ENCODE peak calls at places on chromosome 5, in eight cellular contexts. F, D, R, B, M, A, V and H are unnamed samples.

GRCh38 chr5:87119588-87119987 is 148.1 kb upstream of the RASA1 start:
- DNase-seq in R (no peak), V (no peak), M (no peak), F (peak), D (no peak), A (no peak), B (no peak), H (no peak)

GRCh38 chr5:166377756-166378155 is 1913.7 kb upstream of the WWC1 start:
- DNase-seq in F (no peak), V (no peak), A (no peak), M (no peak), D (no peak), B (peak), R (no peak), H (no peak)

GRCh38 chr5:65482727-65483473 is 1.2 kb upstream of the ADAMTS6 start:
- DNase-seq in R (peak), A (peak), F (peak), M (no peak), V (no peak), D (no peak), B (no peak), H (no peak)

GRCh38 chr5:40689442-40689841 is 9.7 kb downstream of the PTGER4 start:
- DNase-seq in V (no peak), B (no peak), R (no peak), M (no peak), A (peak), F (peak), D (no peak), H (peak)

GRCh38 chr5:139845846-139846681 is 50.5 kb downstream of the PSD2 start:
- DNase-seq in F (no peak), R (no peak), V (peak), B (no peak), D (no peak), A (no peak), M (no peak), H (no peak)

GRCh38 chr5:1779782-1780620 is 19.6 kb downstream of the MRPL36 start:
- DNase-seq in A (no peak), F (no peak), V (no peak), M (no peak), D (peak), R (no peak), B (no peak), H (no peak)

GRCh38 chr5:1963941-1964451 is 81.3 kb upstream of the IRX4 start:
- DNase-seq in R (no peak), B (no peak), F (no peak), D (no peak), V (no peak), M (no peak), A (no peak), H (no peak)

GRCh38 chr5:63401434-63402046 is 560.7 kb downstream of the HTR1A start:
- DNase-seq in D (no peak), V (no peak), A (peak), R (peak), F (peak), B (peak), M (peak), H (peak)

GRCh38 chr5:138611295-138612220 is 36.4 kb upstream of the HSPA9 start:
- DNase-seq in D (no peak), F (no peak), M (no peak), A (peak), V (no peak), B (peak), R (peak), H (no peak)

GRCh38 chr5:44935262-44935661 is 126.5 kb downstream of the MRPS30 start:
- DNase-seq in M (no peak), F (peak), A (no peak), R (peak), V (no peak), D (no peak), B (peak), H (no peak)

GRCh38 chr5:67111779-67112178 is 84.8 kb downstream of the CD180 start:
- DNase-seq in B (no peak), R (no peak), A (no peak), M (no peak), F (no peak), V (no peak), D (no peak), H (no peak)

DNA sequence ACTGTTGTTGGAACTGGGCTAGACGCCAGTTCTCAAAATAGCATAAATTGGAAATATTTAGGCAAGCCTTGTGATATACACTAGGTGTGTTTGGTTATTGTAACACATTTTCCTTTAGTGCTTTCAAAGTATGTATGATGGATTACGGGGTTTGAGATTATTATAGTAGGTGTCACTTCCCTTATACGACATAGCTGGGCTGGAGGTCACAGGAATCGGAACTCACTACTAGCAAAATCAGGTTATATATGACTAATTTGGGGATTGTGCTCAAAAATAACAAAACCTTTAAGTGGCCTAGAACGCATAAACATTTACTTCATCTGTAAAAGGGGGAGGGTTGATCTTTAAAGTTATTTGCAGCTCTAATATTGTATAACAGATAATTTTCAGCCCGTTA is 186.1 kb upstream of the EGFLAM start:
- DNase-seq in F (no peak), D (no peak), A (no peak), V (no peak), B (no peak), M (no peak), R (no peak), H (no peak)
- H3K4me3 ChIP-seq in F (no peak), D (no peak), A (no peak), V (no peak), B (no peak), M (no peak), R (no peak), H (no peak)

GRCh38 chr5:120503311-120503710 is 39.2 kb downstream of the PRR16 start:
- DNase-seq in D (no peak), A (no peak), F (no peak), V (no peak), M (no peak), B (no peak), R (no peak), H (no peak)
- TF ChIP-seq CTCF in D (no peak), A (no peak), F (no peak), V (no peak), M (no peak), B (no peak), R (no peak), H (no peak)

GRCh38 chr5:7904170-7904569 is 35.2 kb downstream of the MTRR start:
- DNase-seq in A (peak), B (no peak), V (no peak), D (no peak), R (no peak), F (peak), M (no peak), H (no peak)

GRCh38 chr5:7907612-7908011 is 38.7 kb downstream of the MTRR start:
- DNase-seq in M (no peak), F (no peak), A (no peak), B (no peak), D (no peak), V (no peak), R (no peak), H (no peak)

GRCh38 chr5:7902993-7903625 is 34.2 kb downstream of the MTRR start:
- DNase-seq in R (no peak), V (no peak), B (no peak), A (no peak), D (no peak), F (no peak), M (no peak), H (no peak)

GRCh38 chr5:7897014-7897600 is 28.2 kb downstream of the MTRR start:
- DNase-seq in M (no peak), F (peak), A (peak), B (peak), D (no peak), R (peak), V (no peak), H (peak)

DNA sequence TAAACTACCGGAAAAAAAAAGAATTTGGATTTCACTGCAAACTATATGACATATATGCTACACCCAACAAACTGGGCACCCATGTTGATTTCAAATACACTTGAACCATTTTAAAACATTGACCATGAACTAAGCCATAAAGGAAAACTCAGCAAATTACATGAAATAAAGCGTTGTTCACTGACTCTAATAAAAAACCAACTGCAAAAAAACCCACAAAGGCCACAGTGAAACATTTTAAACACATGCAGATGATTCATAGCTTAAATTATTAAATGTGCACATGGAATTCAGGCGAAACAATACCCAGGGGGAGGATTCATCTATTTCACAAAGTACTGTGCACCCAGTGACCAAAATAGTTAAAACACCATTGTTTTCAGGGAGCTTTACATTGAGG is 33.3 kb downstream of the MTRR start:
- DNase-seq in M (no peak), D (no peak), A (peak), V (no peak), F (no peak), B (no peak), R (no peak), H (no peak)
- H3K4me3 ChIP-seq in M (no peak), D (no peak), A (no peak), V (no peak), F (no peak), B (no peak), R (no peak), H (no peak)

DNA sequence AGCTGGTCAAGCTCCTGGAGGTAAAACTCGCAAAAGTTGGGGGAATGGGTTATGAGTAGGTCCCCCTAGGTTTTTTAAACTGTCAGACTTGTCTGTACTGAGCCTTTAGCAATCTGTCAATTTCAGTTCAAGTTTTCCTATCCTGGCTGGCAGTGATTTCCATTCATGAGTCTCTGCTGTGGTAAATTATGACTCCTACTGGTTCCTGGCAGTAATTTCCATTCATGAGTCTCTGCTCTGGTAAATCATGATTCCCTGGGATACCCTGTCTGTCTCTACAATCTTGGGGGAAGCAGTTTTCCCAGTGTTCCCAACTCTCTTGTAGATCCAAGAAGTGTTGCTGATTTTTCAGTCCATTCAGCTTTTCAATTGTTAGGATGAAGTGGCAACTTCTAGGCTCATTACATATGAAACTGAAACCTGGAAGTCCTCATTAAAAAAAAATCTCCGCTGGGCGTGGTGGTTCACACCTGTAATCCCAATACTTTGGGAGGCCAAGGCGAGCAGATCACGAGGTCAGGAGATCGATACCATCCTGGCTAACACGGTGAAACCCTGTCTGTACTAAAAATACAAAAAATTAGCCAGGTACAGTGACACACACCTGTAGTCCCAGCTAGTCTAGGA is 91.3 kb upstream of the GPBP1 start:
- DNase-seq in B (no peak), R (no peak), D (no peak), F (peak), V (no peak), M (no peak), A (peak), H (no peak)
- TF ChIP-seq CTCF in B (peak), R (peak), D (no peak), F (peak), V (peak), M (no peak), A (peak), H (peak)

GRCh38 chr5:141778683-141779082 is 96.7 kb upstream of the ARAP3 start:
- DNase-seq in B (no peak), A (no peak), D (no peak), R (no peak), F (no peak), V (no peak), M (no peak), H (no peak)

GRCh38 chr5:141780240-141780951 is 97.8 kb downstream of the PCDH1 start:
- DNase-seq in A (no peak), F (no peak), B (peak), R (peak), D (peak), V (no peak), M (no peak), H (no peak)

GRCh38 chr5:141780952-141781730 is 97.1 kb downstream of the PCDH1 start:
- DNase-seq in V (no peak), B (no peak), F (no peak), A (no peak), R (no peak), M (no peak), D (no peak), H (no peak)

GRCh38 chr5:141778211-141778610 is 96.2 kb upstream of the ARAP3 start:
- DNase-seq in A (peak), F (no peak), D (peak), R (no peak), B (peak), M (no peak), V (no peak), H (no peak)

GRCh38 chr5:141779642-141780041 is 97.6 kb upstream of the ARAP3 start:
- DNase-seq in R (no peak), V (no peak), B (no peak), A (peak), D (peak), M (no peak), F (peak), H (peak)
- H3K4me3 ChIP-seq in R (no peak), V (no peak), B (no peak), A (no peak), D (no peak), M (no peak), F (no peak), H (no peak)

GRCh38 chr5:178739452-178740180 is 9.2 kb upstream of the ZNF354A start:
- DNase-seq in R (no peak), A (no peak), F (no peak), M (no peak), B (no peak), D (no peak), V (no peak), H (no peak)
- TF ChIP-seq CTCF in R (no peak), A (no peak), F (no peak), M (no peak), B (no peak), D (no peak), V (no peak), H (no peak)

GRCh38 chr5:143245929-143246561 is 157.4 kb downstream of the NR3C1 start:
- DNase-seq in D (no peak), B (peak), F (peak), M (no peak), V (no peak), A (peak), R (no peak), H (peak)
- H3K4me3 ChIP-seq in D (no peak), B (no peak), F (peak), M (no peak), V (no peak), A (no peak), R (no peak), H (no peak)

GRCh38 chr5:55994998-55995914 is 493 bp upstream of the IL6ST start:
- DNase-seq in A (peak), B (peak), M (peak), D (peak), V (peak), F (peak), R (peak), H (peak)
- TF ChIP-seq CTCF in A (no peak), B (peak), M (peak), D (peak), V (no peak), F (no peak), R (no peak), H (no peak)

DNA sequence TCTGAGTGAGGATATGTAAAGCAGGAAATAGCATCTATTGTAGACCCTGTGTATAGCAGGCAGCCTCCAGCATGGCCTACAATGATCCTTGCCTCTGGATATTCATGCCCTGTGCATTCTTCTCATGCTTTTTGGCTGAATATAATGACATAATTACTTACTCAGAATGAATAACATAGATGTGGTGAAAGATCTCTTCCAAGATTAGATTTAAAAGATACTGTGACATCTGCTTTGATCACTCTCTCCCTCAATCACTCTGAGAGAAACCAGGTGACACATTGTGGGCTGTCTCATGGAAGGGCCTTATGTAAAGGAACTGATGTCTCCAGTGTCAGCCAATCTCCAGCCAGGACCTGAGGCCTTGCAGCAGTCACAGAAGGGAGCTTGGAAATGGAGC is 376.7 kb downstream of the DNAH5 start:
- DNase-seq in M (no peak), V (no peak), A (no peak), D (no peak), R (no peak), B (no peak), F (peak), H (peak)
- H3K4me3 ChIP-seq in M (no peak), V (no peak), A (no peak), D (no peak), R (no peak), B (no peak), F (no peak), H (no peak)

DNA sequence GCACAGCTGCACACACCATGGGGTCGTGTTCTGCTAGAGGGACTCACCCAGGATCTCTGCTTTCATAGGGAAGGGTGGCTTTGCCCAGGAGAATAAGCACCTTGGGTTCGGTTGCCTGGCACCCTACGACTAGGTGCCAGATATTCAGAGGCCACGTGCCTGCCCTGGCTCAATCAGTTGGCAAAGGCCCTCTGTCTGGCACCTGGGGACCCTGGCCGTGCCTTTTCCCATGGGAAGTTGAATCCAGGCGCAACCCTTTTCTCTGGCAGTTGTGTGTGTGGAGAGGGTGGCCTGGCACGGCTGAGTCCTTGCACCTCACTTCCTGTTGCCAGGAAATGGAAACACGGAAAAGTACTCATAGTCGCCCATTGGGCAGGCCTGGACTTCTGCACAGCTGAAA is 10.2 kb upstream of the ANKH start:
- DNase-seq in F (no peak), B (no peak), V (no peak), A (no peak), M (no peak), R (no peak), D (no peak), H (no peak)
- TF ChIP-seq CTCF in F (no peak), B (no peak), V (no peak), A (no peak), M (no peak), R (no peak), D (no peak), H (no peak)